ENCODE peak calls at places on chromosomes 3 and 15, in seven cellular contexts. J is OCI-LY7, U is stromal cell of bone marrow, H is HL-60, Q is mesothelial cell of epicardium, V is GF-D8, D is iris pigment epithelial cell. X is an unnamed sample.

GRCh38 chr3:39134305-39134704 is 19.1 kb downstream of the CSRNP1 start:
- DNase-seq in J (no peak), U (no peak), H (no peak), Q (no peak), V (no peak), D (no peak), X (no peak)

GRCh38 chr15:41806291-41807181 is 21.4 kb upstream of the JMJD7 start:
- DNase-seq in J (no peak), U (no peak), H (no peak), Q (no peak), V (no peak), D (no peak), X (peak)

GRCh38 chr3:128549283-128550112 is 56.5 kb upstream of the GATA2 start:
- DNase-seq in J (no peak), U (peak), H (no peak), Q (no peak), V (no peak), D (peak), X (no peak)

GRCh38 chr3:147421184-147421912 is 12.2 kb downstream of the ZIC1 start:
- DNase-seq in J (no peak), U (no peak), H (no peak), Q (no peak), V (no peak), D (no peak), X (no peak)

GRCh38 chr15:36818260-36818659 is 238.8 kb downstream of the CDIN1 start:
- DNase-seq in J (no peak), U (no peak), H (no peak), Q (no peak), V (no peak), D (no peak), X (no peak)

GRCh38 chr3:122146466-122146865 is 37.0 kb upstream of the CASR start:
- DNase-seq in J (no peak), U (no peak), H (no peak), Q (no peak), V (no peak), D (peak), X (no peak)

GRCh38 chr15:101013151-101013550 is 94.0 kb downstream of the LRRK1 start:
- DNase-seq in J (no peak), U (no peak), H (no peak), Q (no peak), V (no peak), D (no peak), X (no peak)

GRCh38 chr3:150528359-150528797 is 17.9 kb downstream of the SERP1 start:
- DNase-seq in J (peak), U (no peak), H (no peak), Q (no peak), V (no peak), D (peak), X (no peak)

GRCh38 chr3:155548194-155548593 is 196.7 kb downstream of the PLCH1 start:
- DNase-seq in J (no peak), U (peak), H (no peak), Q (no peak), V (no peak), D (peak), X (no peak)

X was measured in WERI-Rb-1.